ENCODE peak calls at places on chromosomes 3 and 15, in nine cellular contexts. One of them, this sample, is unnamed.

GRCh38 chr3:15649831-15650230 is 48.3 kb downstream of the BTD start:
- DNase-seq in lung: no peak
- DNase-seq in tibial nerve: no peak
- DNase-seq in iPS DF 6.9: no peak
- DNase-seq in tibial artery: no peak
- DNase-seq in sigmoid colon: no peak
- DNase-seq in foreskin keratinocyte: no peak
- DNase-seq in hepatocyte: no peak
- DNase-seq in GM23248: no peak
- DNase-seq in this sample: no peak

GRCh38 chr3:105891101-105891500 is 22.3 kb upstream of the CBLB start:
- DNase-seq in lung: no peak
- DNase-seq in tibial nerve: no peak
- DNase-seq in iPS DF 6.9: no peak
- DNase-seq in tibial artery: no peak
- DNase-seq in sigmoid colon: no peak
- DNase-seq in foreskin keratinocyte: no peak
- DNase-seq in hepatocyte: no peak
- DNase-seq in GM23248: no peak
- DNase-seq in this sample: no peak

GRCh38 chr15:92315144-92315543 is 78.5 kb upstream of the ST8SIA2 start:
- DNase-seq in lung: no peak
- DNase-seq in tibial nerve: no peak
- DNase-seq in iPS DF 6.9: no peak
- DNase-seq in tibial artery: no peak
- DNase-seq in sigmoid colon: no peak
- DNase-seq in foreskin keratinocyte: no peak
- DNase-seq in hepatocyte: no peak
- DNase-seq in GM23248: no peak
- DNase-seq in this sample: no peak

GRCh38 chr3:49901351-49902339 is 2.0 kb downstream of the MST1R start:
- DNase-seq in lung: no peak
- DNase-seq in tibial nerve: no peak
- DNase-seq in iPS DF 6.9: no peak
- DNase-seq in tibial artery: no peak
- DNase-seq in sigmoid colon: no peak
- DNase-seq in foreskin keratinocyte: no peak
- DNase-seq in hepatocyte: no peak
- DNase-seq in GM23248: peak; percentile 21
- DNase-seq in this sample: no peak

GRCh38 chr3:78976200-78976599 is 791.6 kb downstream of the ROBO1 start:
- DNase-seq in lung: no peak
- DNase-seq in tibial nerve: no peak
- DNase-seq in iPS DF 6.9: no peak
- DNase-seq in tibial artery: no peak
- DNase-seq in sigmoid colon: no peak
- DNase-seq in foreskin keratinocyte: no peak
- DNase-seq in hepatocyte: no peak
- DNase-seq in GM23248: no peak
- DNase-seq in this sample: no peak

GRCh38 chr3:42476225-42477160 is 25.9 kb upstream of the VIPR1 start:
- DNase-seq in lung: peak; percentile 86
- DNase-seq in tibial nerve: no peak
- DNase-seq in iPS DF 6.9: no peak
- DNase-seq in tibial artery: peak; percentile 49
- DNase-seq in sigmoid colon: no peak
- DNase-seq in foreskin keratinocyte: no peak
- DNase-seq in hepatocyte: peak; percentile 21
- DNase-seq in GM23248: peak; percentile 24
- DNase-seq in this sample: peak; percentile 97

GRCh38 chr3:45180051-45180450 is 33.9 kb upstream of the CDCP1 start:
- DNase-seq in lung: no peak
- DNase-seq in tibial nerve: no peak
- DNase-seq in iPS DF 6.9: no peak
- DNase-seq in tibial artery: no peak
- DNase-seq in sigmoid colon: no peak
- DNase-seq in foreskin keratinocyte: no peak
- DNase-seq in hepatocyte: no peak
- DNase-seq in GM23248: peak; percentile 90
- DNase-seq in this sample: no peak

GRCh38 chr3:126993436-126993835 is 10.5 kb downstream of the PLXNA1 start:
- DNase-seq in lung: no peak
- DNase-seq in tibial nerve: no peak
- DNase-seq in iPS DF 6.9: no peak
- DNase-seq in tibial artery: no peak
- DNase-seq in sigmoid colon: no peak
- DNase-seq in foreskin keratinocyte: no peak
- DNase-seq in hepatocyte: no peak
- DNase-seq in GM23248: no peak
- DNase-seq in this sample: no peak

GRCh38 chr3:21158801-21159564 is 592.0 kb downstream of the ZNF385D start:
- DNase-seq in lung: no peak
- DNase-seq in tibial nerve: no peak
- DNase-seq in iPS DF 6.9: no peak
- DNase-seq in tibial artery: no peak
- DNase-seq in sigmoid colon: no peak
- DNase-seq in foreskin keratinocyte: no peak
- DNase-seq in hepatocyte: peak; percentile 4
- DNase-seq in GM23248: peak; percentile 69
- DNase-seq in this sample: no peak

GRCh38 chr3:170421758-170422157 is 3.1 kb downstream of the CLDN11 start:
- DNase-seq in lung: no peak
- DNase-seq in tibial nerve: no peak
- DNase-seq in iPS DF 6.9: no peak
- DNase-seq in tibial artery: no peak
- DNase-seq in sigmoid colon: no peak
- DNase-seq in foreskin keratinocyte: no peak
- DNase-seq in hepatocyte: no peak
- DNase-seq in GM23248: peak; percentile 21
- DNase-seq in this sample: no peak

DNA sequence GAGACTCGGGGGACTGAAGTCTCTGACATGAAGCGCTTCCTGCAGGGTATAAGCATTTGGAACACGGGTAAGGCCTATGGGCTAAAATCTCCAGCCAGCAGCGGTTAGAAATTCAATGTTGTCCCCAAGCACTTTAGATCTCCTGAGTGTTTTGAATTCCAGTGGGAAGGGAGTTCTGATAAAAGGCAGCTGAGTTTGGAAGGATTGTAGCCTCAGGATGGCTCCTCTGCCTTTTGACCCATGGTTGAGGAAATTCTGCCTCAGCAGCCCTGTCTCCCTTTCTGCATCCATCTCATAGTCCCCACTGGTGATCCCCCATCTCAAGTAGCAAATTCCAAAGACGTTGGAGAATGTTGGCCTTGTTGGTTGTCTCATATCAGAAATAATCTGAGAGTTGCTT is 24.2 kb upstream of the HACD2 start:
- DNase-seq in lung: no peak
- DNase-seq in tibial nerve: no peak
- DNase-seq in iPS DF 6.9: no peak
- DNase-seq in tibial artery: no peak
- DNase-seq in sigmoid colon: no peak
- DNase-seq in foreskin keratinocyte: no peak
- DNase-seq in hepatocyte: no peak
- DNase-seq in GM23248: no peak
- DNase-seq in this sample: no peak
- H3K27ac ChIP-seq in lung: peak overlapping the region; percentile 22
- H3K27ac ChIP-seq in tibial nerve: no peak overlapping the region
- H3K27ac ChIP-seq in iPS DF 6.9: no peak overlapping the region
- H3K27ac ChIP-seq in tibial artery: no peak overlapping the region
- H3K27ac ChIP-seq in sigmoid colon: peak overlapping the region; percentile 95
- H3K27ac ChIP-seq in foreskin keratinocyte: no peak overlapping the region
- H3K27ac ChIP-seq in hepatocyte: peak overlapping the region; percentile 33
- H3K27ac ChIP-seq in GM23248: no peak overlapping the region
- H3K27ac ChIP-seq in this sample: no peak overlapping the region

GRCh38 chr15:31313223-31313622 is 13.4 kb upstream of the KLF13 start:
- DNase-seq in lung: no peak
- DNase-seq in tibial nerve: no peak
- DNase-seq in iPS DF 6.9: no peak
- DNase-seq in tibial artery: no peak
- DNase-seq in sigmoid colon: no peak
- DNase-seq in foreskin keratinocyte: no peak
- DNase-seq in hepatocyte: no peak
- DNase-seq in GM23248: no peak
- DNase-seq in this sample: no peak
- H3K4me1 ChIP-seq in lung: no peaks in the 10 kb centered on the region
- H3K4me1 ChIP-seq in tibial nerve: no peaks in the 10 kb centered on the region
- H3K4me1 ChIP-seq in iPS DF 6.9: peaks cover 2% of the 10 kb centered on the region
- H3K4me1 ChIP-seq in tibial artery: no peaks in the 10 kb centered on the region
- H3K4me1 ChIP-seq in sigmoid colon: no peaks in the 10 kb centered on the region
- H3K4me1 ChIP-seq in foreskin keratinocyte: no peaks in the 10 kb centered on the region
- H3K4me1 ChIP-seq in hepatocyte: no peaks in the 10 kb centered on the region
- H3K4me1 ChIP-seq in GM23248: no peaks in the 10 kb centered on the region
- H3K4me1 ChIP-seq in this sample: no peaks in the 10 kb centered on the region

GRCh38 chr3:112391648-112392047 is 58.7 kb downstream of the CD200 start:
- DNase-seq in lung: no peak
- DNase-seq in tibial nerve: no peak
- DNase-seq in iPS DF 6.9: no peak
- DNase-seq in tibial artery: no peak
- DNase-seq in sigmoid colon: no peak
- DNase-seq in foreskin keratinocyte: no peak
- DNase-seq in hepatocyte: no peak
- DNase-seq in GM23248: peak; percentile 64
- DNase-seq in this sample: no peak
- H3K27ac ChIP-seq in lung: peak overlapping the region; percentile 66
- H3K27ac ChIP-seq in tibial nerve: peak overlapping the region; percentile 71
- H3K27ac ChIP-seq in iPS DF 6.9: peak overlapping the region; percentile 76
- H3K27ac ChIP-seq in tibial artery: peak overlapping the region; percentile 78
- H3K27ac ChIP-seq in sigmoid colon: peak overlapping the region; percentile 82
- H3K27ac ChIP-seq in foreskin keratinocyte: peak overlapping the region; percentile 27
- H3K27ac ChIP-seq in hepatocyte: peak overlapping the region; percentile 93
- H3K27ac ChIP-seq in GM23248: peak overlapping the region; percentile 75
- H3K27ac ChIP-seq in this sample: no peak overlapping the region

GRCh38 chr15:101618861-101619614 is 33.1 kb downstream of the TM2D3 start:
- DNase-seq in lung: no peak
- DNase-seq in tibial nerve: no peak
- DNase-seq in iPS DF 6.9: no peak
- DNase-seq in tibial artery: no peak
- DNase-seq in sigmoid colon: no peak
- DNase-seq in foreskin keratinocyte: no peak
- DNase-seq in hepatocyte: no peak
- DNase-seq in GM23248: no peak
- DNase-seq in this sample: no peak
- H3K4me1 ChIP-seq in lung: peaks cover 2% of the 10 kb centered on the region
- H3K4me1 ChIP-seq in tibial nerve: peaks cover 4% of the 10 kb centered on the region
- H3K4me1 ChIP-seq in iPS DF 6.9: peaks cover 7% of the 10 kb centered on the region
- H3K4me1 ChIP-seq in tibial artery: peaks cover 11% of the 10 kb centered on the region
- H3K4me1 ChIP-seq in sigmoid colon: peaks cover 13% of the 10 kb centered on the region
- H3K4me1 ChIP-seq in foreskin keratinocyte: no peaks in the 10 kb centered on the region
- H3K4me1 ChIP-seq in hepatocyte: peaks cover 15% of the 10 kb centered on the region
- H3K4me1 ChIP-seq in GM23248: peaks cover 11% of the 10 kb centered on the region
- H3K4me1 ChIP-seq in this sample: peaks cover 15% of the 10 kb centered on the region

This sample was measured in PC-9.